ENCODE peak calls at places on chromosomes 13 and 19, in ten cellular contexts. U, V, D, Z, R, J, X, N, O and W are unnamed samples.

GRCh38 chr19:43525836-43526771 is 897 bp downstream of the ETHE1 start:
- DNase-seq in U (peak), V (peak), D (no peak), Z (no peak), R (peak), J (no peak), X (peak), N (no peak), O (no peak), W (no peak)

GRCh38 chr13:44470623-44471562 is 97.3 kb downstream of the SERP2 start:
- DNase-seq in U (no peak), V (no peak), D (peak), Z (no peak), R (no peak), J (no peak), X (peak), N (no peak), O (no peak), W (no peak)

GRCh38 chr19:2294377-2295335 is 12.7 kb upstream of the PEAK3 start:
- DNase-seq in U (peak), V (no peak), D (no peak), Z (peak), R (no peak), J (peak), X (peak), N (no peak), O (no peak), W (no peak)

GRCh38 chr13:114071991-114072390 is 60.4 kb downstream of the RASA3 start:
- DNase-seq in U (peak), V (no peak), D (no peak), Z (no peak), R (no peak), J (no peak), X (no peak), N (no peak), O (no peak), W (no peak)

GRCh38 chr13:38814331-38814730 is 127.5 kb downstream of the FREM2 start:
- DNase-seq in U (no peak), V (no peak), D (no peak), Z (no peak), R (no peak), J (no peak), X (no peak), N (no peak), O (no peak), W (no peak)

GRCh38 chr19:50507376-50507775 is 3.6 kb downstream of the JOSD2 start:
- DNase-seq in U (no peak), V (no peak), D (no peak), Z (no peak), R (no peak), J (no peak), X (no peak), N (no peak), O (no peak), W (no peak)

GRCh38 chr13:41668130-41668757 is 210.9 kb downstream of the RGCC start:
- DNase-seq in U (peak), V (peak), D (peak), Z (no peak), R (peak), J (no peak), X (peak), N (no peak), O (no peak), W (no peak)

GRCh38 chr13:24192036-24192810 is 31.7 kb downstream of the SPATA13 start:
- DNase-seq in U (no peak), V (no peak), D (no peak), Z (no peak), R (no peak), J (no peak), X (no peak), N (no peak), O (no peak), W (no peak)

GRCh38 chr13:37769078-37769477 is 100.5 kb downstream of the TRPC4 start:
- DNase-seq in U (no peak), V (no peak), D (no peak), Z (no peak), R (no peak), J (no peak), X (no peak), N (no peak), O (no peak), W (no peak)

GRCh38 chr19:17376935-17377600 is at the start of gene PLVAP:
- DNase-seq in U (peak), V (no peak), D (no peak), Z (no peak), R (no peak), J (no peak), X (no peak), N (no peak), O (no peak), W (peak)

GRCh38 chr13:29924482-29924884 is 74.1 kb upstream of the UBL3 start:
- DNase-seq in U (no peak), V (no peak), D (no peak), Z (no peak), R (no peak), J (no peak), X (peak), N (no peak), O (no peak), W (no peak)

GRCh38 chr13:26749905-26750304 is 10.7 kb downstream of the GPR12 start:
- DNase-seq in U (no peak), V (no peak), D (no peak), Z (no peak), R (no peak), J (no peak), X (no peak), N (no peak), O (no peak), W (no peak)

GRCh38 chr19:12664406-12665280 is 1.9 kb downstream of the MAN2B1 start:
- DNase-seq in U (no peak), V (no peak), D (no peak), Z (no peak), R (no peak), J (no peak), X (peak), N (no peak), O (no peak), W (no peak)

GRCh38 chr19:45103625-45104319 is 10.8 kb downstream of the PPP1R37 start:
- DNase-seq in U (no peak), V (no peak), D (no peak), Z (no peak), R (no peak), J (no peak), X (no peak), N (no peak), O (no peak), W (no peak)

GRCh38 chr19:11025006-11025405 is 64.2 kb downstream of the SMARCA4 start:
- DNase-seq in U (no peak), V (no peak), D (no peak), Z (no peak), R (no peak), J (no peak), X (no peak), N (no peak), O (no peak), W (no peak)

GRCh38 chr19:979318-979741 is 4.8 kb upstream of the WDR18 start:
- DNase-seq in U (no peak), V (no peak), D (no peak), Z (no peak), R (no peak), J (no peak), X (no peak), N (no peak), O (no peak), W (no peak)

GRCh38 chr13:110005563-110005962 is 219.2 kb upstream of the IRS2 start:
- DNase-seq in U (no peak), V (no peak), D (no peak), Z (no peak), R (no peak), J (no peak), X (peak), N (no peak), O (no peak), W (no peak)

GRCh38 chr13:19181021-19181620 is 503 bp downstream of the TUBA3C start:
- DNase-seq in U (no peak), V (no peak), D (no peak), Z (no peak), R (no peak), J (no peak), X (no peak), N (no peak), O (no peak), W (peak)

GRCh38 chr19:18428837-18429674 is 8.9 kb downstream of the ISYNA1 start:
- DNase-seq in U (peak), V (peak), D (no peak), Z (peak), R (peak), J (peak), X (peak), N (peak), O (no peak), W (peak)